ENCODE peak calls at places on chromosomes 4 and X, in ten cellular contexts. One of them, this sample, is unnamed.

GRCh38 chr4:97330915-97331314 is 812.4 kb downstream of the STPG2 start:
- ATAC-seq in activated CD8-positive, alpha-beta T cell treated with anti-CD3 and anti-CD28 coated beads for 36 hours: no peak
- ATAC-seq in upper lobe of right lung: no peak
- ATAC-seq in natural killer cell: no peak
- ATAC-seq in upper lobe of left lung: no peak
- ATAC-seq in HepG2: no peak
- ATAC-seq in pancreas: no peak
- ATAC-seq in Panc1: no peak
- ATAC-seq in psoas muscle: no peak
- ATAC-seq in WTC11: no peak
- ATAC-seq in this sample: no peak

GRCh38 chr4:174983128-174983750 is 65.1 kb downstream of the ADAM29 start:
- ATAC-seq in activated CD8-positive, alpha-beta T cell treated with anti-CD3 and anti-CD28 coated beads for 36 hours: no peak
- ATAC-seq in upper lobe of right lung: peak
- ATAC-seq in natural killer cell: no peak
- ATAC-seq in upper lobe of left lung: no peak
- ATAC-seq in HepG2: no peak
- ATAC-seq in pancreas: no peak
- ATAC-seq in Panc1: no peak
- ATAC-seq in psoas muscle: no peak
- ATAC-seq in WTC11: no peak
- ATAC-seq in this sample: no peak

GRCh38 chrX:140502491-140503229 is 2.2 kb downstream of the SOX3 start:
- ATAC-seq in activated CD8-positive, alpha-beta T cell treated with anti-CD3 and anti-CD28 coated beads for 36 hours: no peak
- ATAC-seq in upper lobe of right lung: no peak
- ATAC-seq in natural killer cell: no peak
- ATAC-seq in upper lobe of left lung: no peak
- ATAC-seq in HepG2: no peak
- ATAC-seq in pancreas: no peak
- ATAC-seq in Panc1: no peak
- ATAC-seq in psoas muscle: no peak
- ATAC-seq in WTC11: no peak
- ATAC-seq in this sample: no peak

GRCh38 chrX:41302293-41302868 is 31.6 kb upstream of the DDX3X start:
- ATAC-seq in activated CD8-positive, alpha-beta T cell treated with anti-CD3 and anti-CD28 coated beads for 36 hours: no peak
- ATAC-seq in upper lobe of right lung: no peak
- ATAC-seq in natural killer cell: no peak
- ATAC-seq in upper lobe of left lung: no peak
- ATAC-seq in HepG2: peak
- ATAC-seq in pancreas: no peak
- ATAC-seq in Panc1: peak
- ATAC-seq in psoas muscle: no peak
- ATAC-seq in WTC11: no peak
- ATAC-seq in this sample: no peak

GRCh38 chr4:98939892-98940298 is 11.0 kb upstream of the EIF4E start:
- ATAC-seq in activated CD8-positive, alpha-beta T cell treated with anti-CD3 and anti-CD28 coated beads for 36 hours: peak
- ATAC-seq in upper lobe of right lung: peak
- ATAC-seq in natural killer cell: no peak
- ATAC-seq in upper lobe of left lung: peak
- ATAC-seq in HepG2: peak
- ATAC-seq in pancreas: peak
- ATAC-seq in Panc1: peak
- ATAC-seq in psoas muscle: peak
- ATAC-seq in WTC11: peak
- ATAC-seq in this sample: peak

GRCh38 chr4:154084864-154085263 is 296.0 kb upstream of the SFRP2 start:
- ATAC-seq in activated CD8-positive, alpha-beta T cell treated with anti-CD3 and anti-CD28 coated beads for 36 hours: no peak
- ATAC-seq in upper lobe of right lung: no peak
- ATAC-seq in natural killer cell: no peak
- ATAC-seq in upper lobe of left lung: no peak
- ATAC-seq in HepG2: no peak
- ATAC-seq in pancreas: no peak
- ATAC-seq in Panc1: no peak
- ATAC-seq in psoas muscle: no peak
- ATAC-seq in WTC11: no peak
- ATAC-seq in this sample: no peak

GRCh38 chr4:75919914-75920313 is 17.7 kb upstream of the PPEF2 start:
- ATAC-seq in activated CD8-positive, alpha-beta T cell treated with anti-CD3 and anti-CD28 coated beads for 36 hours: no peak
- ATAC-seq in upper lobe of right lung: no peak
- ATAC-seq in natural killer cell: no peak
- ATAC-seq in upper lobe of left lung: no peak
- ATAC-seq in HepG2: no peak
- ATAC-seq in pancreas: no peak
- ATAC-seq in Panc1: no peak
- ATAC-seq in psoas muscle: no peak
- ATAC-seq in WTC11: no peak
- ATAC-seq in this sample: no peak

GRCh38 chrX:39921838-39922237 is 175.9 kb downstream of the BCOR start:
- ATAC-seq in activated CD8-positive, alpha-beta T cell treated with anti-CD3 and anti-CD28 coated beads for 36 hours: no peak
- ATAC-seq in upper lobe of right lung: no peak
- ATAC-seq in natural killer cell: no peak
- ATAC-seq in upper lobe of left lung: no peak
- ATAC-seq in HepG2: no peak
- ATAC-seq in pancreas: no peak
- ATAC-seq in Panc1: no peak
- ATAC-seq in psoas muscle: no peak
- ATAC-seq in WTC11: no peak
- ATAC-seq in this sample: no peak

GRCh38 chrX:47497274-47497673 is 14.3 kb upstream of the ZNF41 start:
- ATAC-seq in activated CD8-positive, alpha-beta T cell treated with anti-CD3 and anti-CD28 coated beads for 36 hours: no peak
- ATAC-seq in upper lobe of right lung: no peak
- ATAC-seq in natural killer cell: no peak
- ATAC-seq in upper lobe of left lung: no peak
- ATAC-seq in HepG2: no peak
- ATAC-seq in pancreas: no peak
- ATAC-seq in Panc1: no peak
- ATAC-seq in psoas muscle: no peak
- ATAC-seq in WTC11: no peak
- ATAC-seq in this sample: no peak

GRCh38 chr4:61273237-61273636 is 73.1 kb downstream of the ADGRL3 start:
- ATAC-seq in activated CD8-positive, alpha-beta T cell treated with anti-CD3 and anti-CD28 coated beads for 36 hours: no peak
- ATAC-seq in upper lobe of right lung: peak
- ATAC-seq in natural killer cell: no peak
- ATAC-seq in upper lobe of left lung: peak
- ATAC-seq in HepG2: no peak
- ATAC-seq in pancreas: peak
- ATAC-seq in Panc1: no peak
- ATAC-seq in psoas muscle: peak
- ATAC-seq in WTC11: no peak
- ATAC-seq in this sample: no peak

GRCh38 chrX:13614154-13614553 is 38.8 kb upstream of the TCEANC start:
- ATAC-seq in activated CD8-positive, alpha-beta T cell treated with anti-CD3 and anti-CD28 coated beads for 36 hours: no peak
- ATAC-seq in upper lobe of right lung: no peak
- ATAC-seq in natural killer cell: no peak
- ATAC-seq in upper lobe of left lung: no peak
- ATAC-seq in HepG2: no peak
- ATAC-seq in pancreas: no peak
- ATAC-seq in Panc1: no peak
- ATAC-seq in psoas muscle: no peak
- ATAC-seq in WTC11: no peak
- ATAC-seq in this sample: no peak

This sample was measured in stimulated activated memory B cell treated with anti-CD40 and anti-IgM and Interleukin-4, amounts not matched to agents 10 μg/mL and 1 μg/mL and 100 μg/mL, for 72 hours.